ENCODE peak calls at places on chromosomes 16 and 17, in six cellular contexts. One of them, this sample, is unnamed.
A peak's percentile ranks its signal among the peaks of the same experiment; 100 is the strongest.

GRCh38 chr17:2745317-2746037 is 4.0 kb downstream of the CCDC92B start:
- DNase-seq in hepatocyte: no peak
- DNase-seq in ovary: no peak
- DNase-seq in smooth muscle cell of the brain vasculature: no peak
- DNase-seq in MM.1S: no peak
- DNase-seq in HuH-7: no peak
- DNase-seq in this sample: no peak

GRCh38 chr16:68273896-68274295 is 9.6 kb downstream of the SLC7A6 start:
- DNase-seq in MM.1S: no peak
- DNase-seq in HuH-7: no peak
- DNase-seq in smooth muscle cell of the brain vasculature: no peak
- DNase-seq in ovary: no peak
- DNase-seq in hepatocyte: no peak
- DNase-seq in this sample: no peak

GRCh38 chr17:10292057-10292931 is 80.5 kb downstream of the MYH13 start:
- DNase-seq in hepatocyte: peak; percentile 66
- DNase-seq in HuH-7: no peak
- DNase-seq in ovary: no peak
- DNase-seq in MM.1S: no peak
- DNase-seq in smooth muscle cell of the brain vasculature: no peak
- DNase-seq in this sample: no peak

GRCh38 chr16:281660-282249 is 1.2 kb upstream of the PDIA2 start:
- DNase-seq in smooth muscle cell of the brain vasculature: no peak
- DNase-seq in ovary: no peak
- DNase-seq in HuH-7: no peak
- DNase-seq in MM.1S: no peak
- DNase-seq in hepatocyte: no peak
- DNase-seq in this sample: no peak

GRCh38 chr17:7490144-7490543 is 6.0 kb downstream of the POLR2A start:
- DNase-seq in HuH-7: no peak
- DNase-seq in hepatocyte: no peak
- DNase-seq in ovary: no peak
- DNase-seq in MM.1S: no peak
- DNase-seq in smooth muscle cell of the brain vasculature: no peak
- DNase-seq in this sample: no peak

GRCh38 chr16:1078579-1079021 is 6.1 kb downstream of the SSTR5 start:
- DNase-seq in ovary: peak; percentile 69
- DNase-seq in hepatocyte: peak; percentile 89
- DNase-seq in smooth muscle cell of the brain vasculature: no peak
- DNase-seq in HuH-7: peak; percentile 60
- DNase-seq in MM.1S: no peak
- DNase-seq in this sample: no peak

GRCh38 chr17:4409659-4410058 is 24.1 kb upstream of the SPNS3 start:
- DNase-seq in hepatocyte: no peak
- DNase-seq in ovary: no peak
- DNase-seq in HuH-7: no peak
- DNase-seq in MM.1S: no peak
- DNase-seq in smooth muscle cell of the brain vasculature: no peak
- DNase-seq in this sample: no peak

GRCh38 chr17:75645501-75645888 is 12.3 kb downstream of the SMIM5 start:
- DNase-seq in hepatocyte: peak; percentile 93
- DNase-seq in MM.1S: peak; percentile 86
- DNase-seq in smooth muscle cell of the brain vasculature: no peak
- DNase-seq in ovary: no peak
- DNase-seq in HuH-7: no peak
- DNase-seq in this sample: no peak

GRCh38 chr16:27240948-27241531 is 27.5 kb downstream of the NSMCE1 start:
- DNase-seq in hepatocyte: no peak
- DNase-seq in smooth muscle cell of the brain vasculature: no peak
- DNase-seq in MM.1S: no peak
- DNase-seq in ovary: no peak
- DNase-seq in HuH-7: no peak
- DNase-seq in this sample: no peak

GRCh38 chr17:82065193-82065637 is 389 bp downstream of the DUS1L start:
- DNase-seq in hepatocyte: peak; percentile 48
- DNase-seq in HuH-7: no peak
- DNase-seq in MM.1S: peak; percentile 19
- DNase-seq in ovary: no peak
- DNase-seq in smooth muscle cell of the brain vasculature: no peak
- DNase-seq in this sample: no peak

GRCh38 chr16:8869212-8869987 is 594 bp upstream of the CARHSP1 start:
- DNase-seq in smooth muscle cell of the brain vasculature: no peak
- DNase-seq in ovary: peak; percentile 50
- DNase-seq in HuH-7: peak; percentile 58
- DNase-seq in hepatocyte: peak; percentile 31
- DNase-seq in MM.1S: no peak
- DNase-seq in this sample: no peak

GRCh38 chr16:86565181-86565631 is 1.4 kb upstream of the FOXC2 start:
- DNase-seq in hepatocyte: no peak
- DNase-seq in HuH-7: no peak
- DNase-seq in MM.1S: no peak
- DNase-seq in ovary: no peak
- DNase-seq in smooth muscle cell of the brain vasculature: no peak
- DNase-seq in this sample: no peak

GRCh38 chr16:61892531-61892930 is 143.7 kb downstream of the CDH8 start:
- DNase-seq in HuH-7: no peak
- DNase-seq in MM.1S: no peak
- DNase-seq in ovary: no peak
- DNase-seq in hepatocyte: no peak
- DNase-seq in smooth muscle cell of the brain vasculature: no peak
- DNase-seq in this sample: no peak

GRCh38 chr16:27363797-27364196 is 38.2 kb upstream of the IL21R start:
- DNase-seq in HuH-7: no peak
- DNase-seq in hepatocyte: peak; percentile 40
- DNase-seq in ovary: no peak
- DNase-seq in MM.1S: no peak
- DNase-seq in smooth muscle cell of the brain vasculature: no peak
- DNase-seq in this sample: no peak